ENCODE peak calls at places on chromosome 6, in six cellular contexts. One of them, this sample, is unnamed.

GRCh38 chr6:159008656-159009288 is 8.8 kb upstream of the RSPH3 start:
- DNase-seq in Panc1: peak
- DNase-seq in astrocyte of the spinal cord: no peak
- DNase-seq in choroid plexus epithelial cell: peak
- DNase-seq in NCI-H1092 treated with DMSO at 0.1 percent for 48 hours: peak
- DNase-seq in endothelial cell: no peak
- DNase-seq in this sample: peak

GRCh38 chr6:15131234-15132195 is 114.4 kb upstream of the JARID2 start:
- DNase-seq in astrocyte of the spinal cord: no peak
- DNase-seq in NCI-H1092 treated with DMSO at 0.1 percent for 48 hours: no peak
- DNase-seq in endothelial cell: no peak
- DNase-seq in choroid plexus epithelial cell: no peak
- DNase-seq in Panc1: no peak
- DNase-seq in this sample: no peak

GRCh38 chr6:44442833-44443444 is 55.4 kb downstream of the CDC5L start:
- DNase-seq in endothelial cell: no peak
- DNase-seq in choroid plexus epithelial cell: no peak
- DNase-seq in astrocyte of the spinal cord: no peak
- DNase-seq in Panc1: no peak
- DNase-seq in NCI-H1092 treated with DMSO at 0.1 percent for 48 hours: no peak
- DNase-seq in this sample: no peak

GRCh38 chr6:157099912-157100593 is 223.3 kb downstream of the TMEM242 start:
- DNase-seq in endothelial cell: no peak
- DNase-seq in Panc1: no peak
- DNase-seq in NCI-H1092 treated with DMSO at 0.1 percent for 48 hours: no peak
- DNase-seq in astrocyte of the spinal cord: no peak
- DNase-seq in choroid plexus epithelial cell: peak
- DNase-seq in this sample: no peak

GRCh38 chr6:130575971-130576370 is 210.2 kb downstream of the TMEM200A start:
- DNase-seq in choroid plexus epithelial cell: no peak
- DNase-seq in NCI-H1092 treated with DMSO at 0.1 percent for 48 hours: no peak
- DNase-seq in astrocyte of the spinal cord: no peak
- DNase-seq in Panc1: no peak
- DNase-seq in endothelial cell: no peak
- DNase-seq in this sample: no peak

GRCh38 chr6:149924206-149924932 is 1.4 kb upstream of the RAET1G start:
- DNase-seq in NCI-H1092 treated with DMSO at 0.1 percent for 48 hours: no peak
- DNase-seq in endothelial cell: no peak
- DNase-seq in Panc1: no peak
- DNase-seq in choroid plexus epithelial cell: no peak
- DNase-seq in astrocyte of the spinal cord: no peak
- DNase-seq in this sample: no peak

GRCh38 chr6:14454467-14454763 is 336.8 kb downstream of the CD83 start:
- DNase-seq in endothelial cell: no peak
- DNase-seq in Panc1: no peak
- DNase-seq in NCI-H1092 treated with DMSO at 0.1 percent for 48 hours: no peak
- DNase-seq in astrocyte of the spinal cord: no peak
- DNase-seq in choroid plexus epithelial cell: no peak
- DNase-seq in this sample: no peak

GRCh38 chr6:69220293-69220847 is 576.4 kb downstream of the LMBRD1 start:
- DNase-seq in choroid plexus epithelial cell: no peak
- DNase-seq in Panc1: no peak
- DNase-seq in astrocyte of the spinal cord: no peak
- DNase-seq in NCI-H1092 treated with DMSO at 0.1 percent for 48 hours: no peak
- DNase-seq in endothelial cell: no peak
- DNase-seq in this sample: no peak

GRCh38 chr6:116289876-116290275 is 10.1 kb upstream of the TSPYL1 start:
- DNase-seq in astrocyte of the spinal cord: no peak
- DNase-seq in choroid plexus epithelial cell: no peak
- DNase-seq in endothelial cell: no peak
- DNase-seq in Panc1: no peak
- DNase-seq in NCI-H1092 treated with DMSO at 0.1 percent for 48 hours: no peak
- DNase-seq in this sample: no peak

GRCh38 chr6:2733324-2733723 is 17.4 kb downstream of the MYLK4 start:
- DNase-seq in NCI-H1092 treated with DMSO at 0.1 percent for 48 hours: no peak
- DNase-seq in endothelial cell: no peak
- DNase-seq in astrocyte of the spinal cord: no peak
- DNase-seq in Panc1: no peak
- DNase-seq in choroid plexus epithelial cell: peak
- DNase-seq in this sample: no peak

GRCh38 chr6:140041056-140041455 is 666.6 kb upstream of the CITED2 start:
- DNase-seq in NCI-H1092 treated with DMSO at 0.1 percent for 48 hours: no peak
- DNase-seq in endothelial cell: no peak
- DNase-seq in astrocyte of the spinal cord: no peak
- DNase-seq in choroid plexus epithelial cell: no peak
- DNase-seq in Panc1: no peak
- DNase-seq in this sample: no peak

GRCh38 chr6:111610548-111611172 is 5.0 kb upstream of the TRAF3IP2 start:
- DNase-seq in endothelial cell: no peak
- DNase-seq in Panc1: no peak
- DNase-seq in NCI-H1092 treated with DMSO at 0.1 percent for 48 hours: no peak
- DNase-seq in choroid plexus epithelial cell: no peak
- DNase-seq in astrocyte of the spinal cord: no peak
- DNase-seq in this sample: no peak

GRCh38 chr6:157068691-157069228 is 254.6 kb downstream of the TMEM242 start:
- DNase-seq in choroid plexus epithelial cell: peak
- DNase-seq in Panc1: no peak
- DNase-seq in astrocyte of the spinal cord: peak
- DNase-seq in endothelial cell: no peak
- DNase-seq in NCI-H1092 treated with DMSO at 0.1 percent for 48 hours: no peak
- DNase-seq in this sample: no peak